ENCODE peak calls at places on chromosomes 4 and X, in six cellular contexts. P, G, A, Z, T and W are unnamed samples.

GRCh38 chr4:173152104-173152503 is 16.5 kb upstream of the GALNT7 start:
- DNase-seq in P (no peak), G (no peak), A (no peak), Z (no peak), T (no peak), W (no peak)

GRCh38 chrX:136035663-136036062 is 50.4 kb downstream of the SLC9A6 start:
- DNase-seq in P (no peak), G (no peak), A (no peak), Z (no peak), T (no peak), W (no peak)

GRCh38 chr4:787561-787981 is 38.4 kb downstream of the CPLX1 start:
- DNase-seq in P (no peak), G (peak), A (no peak), Z (no peak), T (no peak), W (no peak)

GRCh38 chr4:39362827-39363226 is 3.3 kb downstream of the RFC1 start:
- DNase-seq in P (no peak), G (no peak), A (no peak), Z (no peak), T (no peak), W (no peak)

GRCh38 chr4:2366252-2367192 is 51.9 kb downstream of the ZFYVE28 start:
- DNase-seq in P (no peak), G (peak), A (no peak), Z (no peak), T (no peak), W (peak)

GRCh38 chrX:49059209-49060191 is 701 bp downstream of the CCDC120 start:
- DNase-seq in P (no peak), G (no peak), A (no peak), Z (no peak), T (no peak), W (no peak)

GRCh38 chrX:14832591-14832990 is 40.3 kb downstream of the FANCB start:
- DNase-seq in P (no peak), G (no peak), A (no peak), Z (peak), T (no peak), W (no peak)

GRCh38 chr4:106032851-106033286 is 137.6 kb downstream of the NPNT start:
- DNase-seq in P (no peak), G (no peak), A (no peak), Z (peak), T (no peak), W (no peak)

GRCh38 chr4:830776-831482 is 5.0 kb upstream of the CPLX1 start:
- DNase-seq in P (no peak), G (peak), A (no peak), Z (no peak), T (no peak), W (peak)

GRCh38 chr4:52946811-52947210 is 84.7 kb downstream of the RASL11B start:
- DNase-seq in P (no peak), G (no peak), A (no peak), Z (no peak), T (no peak), W (no peak)

GRCh38 chrX:148051973-148052372 is 70.8 kb downstream of the FMR1NB start:
- DNase-seq in P (no peak), G (peak), A (no peak), Z (no peak), T (no peak), W (no peak)

GRCh38 chr4:168573870-168574269 is 77.0 kb downstream of the PALLD start:
- DNase-seq in P (no peak), G (no peak), A (no peak), Z (peak), T (no peak), W (no peak)

GRCh38 chr4:173494013-173494970 is 35.7 kb downstream of the HAND2 start:
- DNase-seq in P (peak), G (no peak), A (peak), Z (peak), T (peak), W (peak)

GRCh38 chr4:95248713-95249401 is 299.9 kb downstream of the UNC5C start:
- DNase-seq in P (no peak), G (no peak), A (no peak), Z (no peak), T (no peak), W (no peak)